ENCODE peak calls at places on chromosomes 13 and 19, in seven cellular contexts. N is astrocyte of the hippocampus, B is nephron progenitor cell, K is uterus, S is LHCN-M2, J is aorta, Q is NCI-H1048. A is an unnamed sample.
A peak's percentile ranks its signal among the peaks of the same experiment; 100 is the strongest.

GRCh38 chr19:30371960-30372824 is at the start of gene ZNF536:
- DNase-seq in N (no peak), B (no peak), K (no peak), S (no peak), J (no peak), Q (no peak), A (no peak)

GRCh38 chr13:110319397-110319773 is 12.3 kb downstream of the COL4A2 start:
- DNase-seq in N (no peak), B (no peak), K (no peak), S (no peak), J (no peak), Q (no peak), A (no peak)

GRCh38 chr19:4181053-4181508 is 1.3 kb downstream of the SIRT6 start:
- DNase-seq in N (no peak), B (no peak), K (no peak), S (no peak), J (no peak), Q (no peak), A (no peak)

GRCh38 chr19:5036733-5037681 is 68.1 kb downstream of the KDM4B start:
- DNase-seq in N (peak; percentile 79), B (no peak), K (no peak), S (no peak), J (no peak), Q (no peak), A (no peak)

GRCh38 chr19:8367327-8368001 is 3.5 kb downstream of the ANGPTL4 start:
- DNase-seq in N (peak; percentile 99), B (peak; percentile 67), K (peak; percentile 85), S (peak; percentile 97), J (peak; percentile 89), Q (no peak), A (peak; percentile 95)

GRCh38 chr13:46603165-46603603 is 50.2 kb downstream of the LRCH1 start:
- DNase-seq in N (no peak), B (no peak), K (no peak), S (peak; percentile 33), J (no peak), Q (no peak), A (no peak)

GRCh38 chr13:20969182-20969581 is 66.6 kb upstream of the XPO4 start:
- DNase-seq in N (peak; percentile 41), B (no peak), K (no peak), S (peak; percentile 77), J (no peak), Q (no peak), A (no peak)

GRCh38 chr19:7904074-7905020 is 670 bp downstream of the MAP2K7 start:
- DNase-seq in N (no peak), B (peak; percentile 58), K (peak; percentile 58), S (no peak), J (no peak), Q (no peak), A (peak; percentile 64)

GRCh38 chr13:29411493-29411892 is 184.0 kb downstream of the SLC7A1 start:
- DNase-seq in N (no peak), B (no peak), K (no peak), S (no peak), J (no peak), Q (no peak), A (no peak)

GRCh38 chr19:45637890-45638667 is 1.1 kb downstream of the EML2 start:
- DNase-seq in N (peak; percentile 71), B (no peak), K (no peak), S (peak; percentile 35), J (no peak), Q (no peak), A (no peak)

GRCh38 chr19:55152017-55152416 is 3.0 kb upstream of the TNNT1 start:
- DNase-seq in N (no peak), B (no peak), K (no peak), S (peak; percentile 59), J (no peak), Q (no peak), A (no peak)

A was measured in ovary.